ENCODE peak calls at places on chromosome 4, in six cellular contexts. N is posterior cingulate gyrus; G is GM06990; P is Jurkat, Clone E6-1; M is ELR; D is activated CD8-positive, alpha-beta T cell treated with anti-CD3 and anti-CD28 coated beads, Interleukin-2, amount 10 ng/mL, durations not matched to agents 7 days and 5 days. Y is an unnamed sample.

GRCh38 chr4:2818351-2818939 is 25.2 kb upstream of the ADD1 start:
- DNase-seq in M (peak), N (no peak), P (no peak), D (no peak), G (no peak), Y (peak)

GRCh38 chr4:123505077-123505456 is 108.5 kb downstream of the SPRY1 start:
- DNase-seq in M (peak), D (no peak), N (no peak), G (no peak), P (no peak), Y (no peak)

GRCh38 chr4:169120624-169121023 is 110.6 kb upstream of the CBR4 start:
- DNase-seq in D (no peak), G (no peak), N (no peak), M (peak), P (no peak), Y (no peak)

GRCh38 chr4:55175779-55176231 is 50.4 kb upstream of the KDR start:
- DNase-seq in D (no peak), G (no peak), M (peak), P (no peak), N (no peak), Y (no peak)

GRCh38 chr4:76280488-76281441 is 25.8 kb upstream of the STBD1 start:
- DNase-seq in M (no peak), P (no peak), D (no peak), G (no peak), N (no peak), Y (no peak)

GRCh38 chr4:108031427-108032083 is 41.9 kb downstream of the HADH start:
- DNase-seq in D (no peak), M (peak), P (no peak), G (no peak), N (no peak), Y (no peak)

GRCh38 chr4:108116423-108117168 is 52.1 kb downstream of the LEF1 start:
- DNase-seq in G (no peak), D (no peak), P (no peak), M (no peak), N (no peak), Y (no peak)

GRCh38 chr4:103499094-103499493 is 220.7 kb downstream of the TACR3 start:
- DNase-seq in D (no peak), P (no peak), N (no peak), M (peak), G (no peak), Y (no peak)

GRCh38 chr4:10535900-10536299 is 78.7 kb upstream of the ZNF518B start:
- DNase-seq in D (no peak), N (no peak), P (no peak), M (no peak), G (peak), Y (peak)

Y was measured in GM20000.